ENCODE peak calls at places on chromosome 17, in eight cellular contexts. X, R, G, V, Q, N, D and C are unnamed samples.

GRCh38 chr17:1484060-1484535 is 8.4 kb downstream of the MYO1C start:
- DNase-seq in Q (no peak), R (no peak), D (no peak), V (peak), X (no peak), N (no peak), G (no peak), C (no peak)

GRCh38 chr17:81942167-81942553 is 4.9 kb downstream of the MYADML2 start:
- DNase-seq in R (no peak), N (no peak), V (no peak), Q (no peak), X (no peak), D (no peak), G (no peak), C (peak)

GRCh38 chr17:45342306-45342705 is 25.5 kb upstream of the MAP3K14 start:
- DNase-seq in V (no peak), R (no peak), Q (peak), X (no peak), N (no peak), D (no peak), G (no peak), C (no peak)

GRCh38 chr17:74002241-74002640 is 201.2 kb upstream of the RPL38 start:
- DNase-seq in N (no peak), X (no peak), G (no peak), Q (no peak), V (no peak), R (no peak), D (no peak), C (no peak)

GRCh38 chr17:28745777-28746473 is 2.1 kb downstream of the TRAF4 start:
- DNase-seq in G (no peak), R (no peak), Q (peak), D (no peak), X (no peak), V (peak), N (no peak), C (no peak)

GRCh38 chr17:82246365-82247174 is 17.7 kb downstream of the SLC16A3 start:
- DNase-seq in D (no peak), V (no peak), N (no peak), R (no peak), X (no peak), G (no peak), Q (peak), C (peak)

GRCh38 chr17:35010093-35010492 is 29.8 kb downstream of the LIG3 start:
- DNase-seq in N (no peak), V (no peak), R (no peak), G (no peak), D (no peak), X (no peak), Q (no peak), C (no peak)

GRCh38 chr17:79945591-79946255 is 89.9 kb downstream of the TBC1D16 start:
- DNase-seq in V (no peak), D (no peak), X (no peak), R (no peak), N (no peak), Q (peak), G (no peak), C (peak)

GRCh38 chr17:14513835-14514234 is 213.0 kb downstream of the HS3ST3B1 start:
- DNase-seq in D (no peak), N (no peak), X (no peak), G (no peak), R (no peak), Q (no peak), V (peak), C (no peak)

GRCh38 chr17:1834378-1835149 is 4.8 kb downstream of the RPA1 start:
- DNase-seq in D (no peak), R (peak), Q (no peak), G (no peak), N (peak), V (no peak), X (no peak), C (no peak)

GRCh38 chr17:61766520-61766919 is 96.8 kb downstream of the BRIP1 start:
- DNase-seq in Q (no peak), D (no peak), G (no peak), X (no peak), R (no peak), N (no peak), V (no peak), C (no peak)

GRCh38 chr17:57986841-57987581 is 1.0 kb downstream of the VEZF1 start:
- DNase-seq in N (peak), D (no peak), Q (peak), G (no peak), V (peak), X (no peak), R (no peak), C (peak)

GRCh38 chr17:53740312-53740711 is 82.4 kb upstream of the KIF2B start:
- DNase-seq in X (no peak), R (no peak), N (no peak), Q (no peak), D (no peak), G (no peak), V (no peak), C (no peak)

GRCh38 chr17:44386182-44386525 is 3.3 kb downstream of the ITGA2B start:
- DNase-seq in X (no peak), V (no peak), N (no peak), R (no peak), D (no peak), G (no peak), Q (no peak), C (no peak)

GRCh38 chr17:37483311-37484039 is 6.2 kb upstream of the DUSP14 start:
- DNase-seq in G (peak), R (no peak), Q (no peak), V (no peak), X (no peak), D (no peak), N (no peak), C (peak)

GRCh38 chr17:27601975-27602302 is 29.0 kb upstream of the LGALS9 start:
- DNase-seq in N (no peak), V (no peak), R (no peak), D (no peak), G (no peak), X (no peak), Q (no peak), C (no peak)

GRCh38 chr17:19024101-19025078 is 19.8 kb upstream of the FAM83G start:
- DNase-seq in N (peak), R (no peak), D (no peak), Q (peak), G (no peak), X (no peak), V (no peak), C (peak)

GRCh38 chr17:40664582-40665333 is at the start of gene KRT222:
- DNase-seq in V (no peak), N (no peak), Q (no peak), X (no peak), R (no peak), G (no peak), D (no peak), C (no peak)

GRCh38 chr17:17351901-17352781 is 49.0 kb downstream of the NT5M start:
- DNase-seq in V (no peak), N (no peak), X (no peak), G (no peak), R (no peak), D (no peak), Q (peak), C (peak)

GRCh38 chr17:72359811-72360210 is 239.0 kb downstream of the SOX9 start:
- DNase-seq in N (no peak), Q (no peak), X (no peak), G (no peak), V (no peak), R (no peak), D (no peak), C (no peak)

GRCh38 chr17:30780343-30780742 is 44.1 kb downstream of the CRLF3 start:
- DNase-seq in Q (no peak), D (no peak), X (no peak), G (no peak), N (peak), R (peak), V (no peak), C (no peak)

GRCh38 chr17:68344701-68345136 is 53.4 kb downstream of the ARSG start:
- DNase-seq in V (no peak), D (no peak), N (peak), Q (no peak), R (no peak), X (no peak), G (no peak), C (no peak)

GRCh38 chr17:58333396-58334207 is 5.0 kb upstream of the TSPOAP1 start:
- DNase-seq in N (peak), R (no peak), G (no peak), X (no peak), Q (peak), D (no peak), V (peak), C (no peak)